ENCODE peak calls at places on chromosomes 7 and 10, in five cellular contexts. K is GM23248, J is lower lobe of right lung, B is caudate nucleus, E is GM23338. Q is an unnamed sample.

GRCh38 chr10:58322072-58322834 is 12.6 kb upstream of the UBE2D1 start:
- DNase-seq in K (no peak), E (no peak), B (no peak), J (no peak), Q (no peak)

GRCh38 chr10:58570307-58570723 is 57.6 kb downstream of the BICC1 start:
- DNase-seq in J (no peak), K (peak), B (no peak), E (no peak), Q (no peak)

GRCh38 chr7:69564454-69565417 is 33.5 kb upstream of the AUTS2 start:
- DNase-seq in J (no peak), B (peak), K (peak), E (no peak), Q (no peak)

GRCh38 chr10:104811166-104811565 is 170.1 kb downstream of the SORCS3 start:
- DNase-seq in B (no peak), J (no peak), K (no peak), E (no peak), Q (no peak)

GRCh38 chr7:24464846-24465245 is 108.4 kb upstream of the PALS2 start:
- DNase-seq in J (no peak), K (no peak), B (no peak), E (no peak), Q (no peak)

GRCh38 chr10:76125900-76126299 is 694.5 kb downstream of the LRMDA start:
- DNase-seq in J (no peak), K (no peak), B (no peak), E (peak), Q (no peak)

GRCh38 chr7:45197461-45197860 is 39.9 kb downstream of the RAMP3 start:
- DNase-seq in E (no peak), J (no peak), K (no peak), B (no peak), Q (no peak)

GRCh38 chr10:81018898-81019890 is 481.5 kb downstream of the SH2D4B start:
- DNase-seq in K (peak), B (no peak), E (peak), J (no peak), Q (no peak)

GRCh38 chr7:40843338-40844026 is 708.7 kb downstream of the SUGCT start:
- DNase-seq in B (no peak), J (no peak), K (peak), E (no peak), Q (no peak)

GRCh38 chr7:95780665-95781064 is 8.3 kb downstream of the DYNC1I1 start:
- DNase-seq in K (no peak), B (no peak), J (no peak), E (no peak), Q (no peak)

GRCh38 chr7:93574269-93574645 is 267 bp downstream of the CALCR start:
- DNase-seq in J (peak), B (no peak), K (no peak), E (peak), Q (no peak)

GRCh38 chr10:52757777-52758176 is 14.8 kb downstream of the MBL2 start:
- DNase-seq in B (no peak), E (no peak), K (peak), J (no peak), Q (no peak)

GRCh38 chr10:80170026-80170425 is 35.3 kb downstream of the ANXA11 start:
- DNase-seq in B (no peak), K (no peak), J (no peak), E (no peak), Q (no peak)

GRCh38 chr7:113289140-113289740 is 170.9 kb upstream of the SMIM30 start:
- DNase-seq in J (no peak), K (peak), B (no peak), E (peak), Q (no peak)

GRCh38 chr10:28839600-28840007 is 162.3 kb downstream of the BAMBI start:
- DNase-seq in J (no peak), K (no peak), B (no peak), E (no peak), Q (no peak)

GRCh38 chr10:69884686-69885085 is 83.0 kb downstream of the COL13A1 start:
- DNase-seq in J (no peak), B (no peak), E (no peak), K (no peak), Q (no peak)

GRCh38 chr7:149772821-149773425 is 465 bp downstream of the ZNF467 start:
- DNase-seq in B (no peak), E (peak), J (peak), K (peak), Q (peak)

GRCh38 chr10:52542891-52543290 is 228.8 kb downstream of the DKK1 start:
- DNase-seq in K (peak), E (no peak), B (no peak), J (no peak), Q (no peak)

GRCh38 chr10:100873081-100873824 is 39.5 kb upstream of the SLF2 start:
- DNase-seq in B (no peak), J (no peak), E (no peak), K (no peak), Q (no peak)

GRCh38 chr10:129274928-129275474 is 192.0 kb upstream of the MGMT start:
- DNase-seq in E (peak), B (no peak), K (no peak), J (no peak), Q (no peak)

GRCh38 chr7:74575083-74575803 is 82.3 kb upstream of the GTF2I start:
- DNase-seq in K (peak), E (no peak), J (no peak), B (no peak), Q (no peak)

GRCh38 chr10:112634096-112634830 is 187.2 kb downstream of the VTI1A start:
- DNase-seq in B (no peak), K (peak), E (no peak), J (no peak), Q (no peak)

GRCh38 chr7:140289804-140290203 is 108.5 kb downstream of the SLC37A3 start:
- DNase-seq in E (no peak), J (no peak), K (no peak), B (no peak), Q (no peak)

GRCh38 chr7:4249241-4249640 is 432.9 kb upstream of the FOXK1 start:
- DNase-seq in K (no peak), E (no peak), J (no peak), B (no peak), Q (no peak)

GRCh38 chr7:15764986-15765385 is 78.5 kb upstream of the MEOX2 start:
- DNase-seq in E (no peak), J (no peak), B (no peak), K (no peak), Q (no peak)

GRCh38 chr10:28677889-28678686 is 767 bp downstream of the BAMBI start:
- DNase-seq in K (peak), J (peak), B (peak), E (peak), Q (no peak)

GRCh38 chr10:124647421-124648130 is 96.6 kb downstream of the FAM53B start:
- DNase-seq in K (peak), E (no peak), J (peak), B (no peak), Q (peak)

GRCh38 chr10:124644771-124645170 is 99.4 kb downstream of the FAM53B start:
- DNase-seq in K (no peak), E (peak), B (no peak), J (no peak), Q (no peak)

GRCh38 chr10:124644281-124644680 is 99.9 kb downstream of the FAM53B start:
- DNase-seq in E (no peak), J (no peak), B (no peak), K (no peak), Q (no peak)

GRCh38 chr10:124646483-124647352 is 97.5 kb downstream of the FAM53B start:
- DNase-seq in E (no peak), J (peak), B (no peak), K (peak), Q (no peak)

GRCh38 chr10:124645496-124646095 is 98.6 kb downstream of the FAM53B start:
- DNase-seq in B (no peak), E (no peak), K (no peak), J (no peak), Q (no peak)
- H3K27ac ChIP-seq in B (peak), E (no peak), K (no peak), J (peak), Q (no peak)

DNA sequence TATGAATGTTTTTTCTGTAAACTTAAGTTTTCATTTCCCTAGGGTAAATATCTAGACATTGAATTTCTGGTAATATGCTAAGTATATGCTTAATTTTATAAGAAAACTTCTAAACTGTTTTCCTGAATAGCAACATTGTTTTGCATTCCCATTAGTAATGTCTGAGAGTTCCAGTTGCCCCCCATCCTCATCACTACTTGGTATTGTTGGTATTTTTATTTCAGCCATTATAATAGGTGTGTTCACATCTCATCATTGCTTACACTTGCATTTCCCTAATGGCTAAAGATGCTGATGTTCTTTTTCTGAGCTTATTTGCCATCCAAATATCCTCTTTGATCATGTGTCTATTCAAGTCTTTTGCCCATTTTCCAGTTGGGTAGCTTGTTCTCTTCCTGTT is 269.6 kb downstream of the KCNMA1 start:
- DNase-seq in E (no peak), B (no peak), J (no peak), K (no peak), Q (no peak)
- H3K27ac ChIP-seq in E (no peak), B (no peak), J (no peak), K (no peak), Q (no peak)

GRCh38 chr10:124539935-124540641 is 78.5 kb downstream of the LHPP start:
- DNase-seq in K (peak), J (peak), B (peak), E (peak), Q (peak)

GRCh38 chr10:124542336-124542735 is 80.7 kb downstream of the LHPP start:
- DNase-seq in J (no peak), K (no peak), E (no peak), B (no peak), Q (no peak)

GRCh38 chr10:124543146-124543545 is 81.5 kb downstream of the LHPP start:
- DNase-seq in J (no peak), E (no peak), K (no peak), B (no peak), Q (no peak)

GRCh38 chr10:124538669-124539068 is 77.0 kb downstream of the LHPP start:
- DNase-seq in B (no peak), J (no peak), E (no peak), K (no peak), Q (no peak)

GRCh38 chr10:124541076-124541903 is 79.7 kb downstream of the LHPP start:
- DNase-seq in K (no peak), J (no peak), B (no peak), E (no peak), Q (no peak)
- H3K27ac ChIP-seq in K (no peak), J (no peak), B (no peak), E (no peak), Q (no peak)

DNA sequence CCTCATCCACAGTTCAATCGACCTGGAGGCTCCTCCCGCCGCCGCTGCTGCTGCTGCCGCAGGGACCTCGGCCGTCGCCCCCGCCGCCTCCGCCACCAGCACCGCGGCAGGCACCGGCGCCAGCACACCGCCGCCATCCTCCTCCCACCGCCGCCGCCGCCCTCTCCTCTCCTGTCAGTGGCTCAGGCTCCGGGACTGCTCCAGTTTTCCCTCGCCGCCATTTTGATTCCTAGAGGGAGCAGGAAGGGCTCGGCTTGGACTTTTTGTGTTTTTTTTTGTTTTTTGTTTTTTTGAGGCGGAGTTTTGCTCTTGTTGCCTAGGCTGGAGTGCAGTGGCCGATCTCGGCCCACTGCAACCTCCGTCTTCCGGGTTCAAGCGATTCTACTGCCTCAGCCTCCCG is 3.0 kb upstream of the MCM10 start:
- DNase-seq in B (no peak), K (no peak), J (no peak), E (no peak), Q (no peak)
- H3K27ac ChIP-seq in B (no peak), K (no peak), J (no peak), E (no peak), Q (no peak)

GRCh38 chr7:55629051-55629677 is 56.9 kb upstream of the VOPP1 start:
- DNase-seq in E (no peak), B (no peak), J (no peak), K (no peak), Q (no peak)
- H3K27ac ChIP-seq in E (no peak), B (no peak), J (no peak), K (no peak), Q (no peak)

GRCh38 chr7:155746188-155746587 is 66.1 kb downstream of the SHH start:
- DNase-seq in E (no peak), K (no peak), J (no peak), B (no peak), Q (no peak)
- H3K27ac ChIP-seq in E (no peak), K (no peak), J (no peak), B (no peak), Q (no peak)

DNA sequence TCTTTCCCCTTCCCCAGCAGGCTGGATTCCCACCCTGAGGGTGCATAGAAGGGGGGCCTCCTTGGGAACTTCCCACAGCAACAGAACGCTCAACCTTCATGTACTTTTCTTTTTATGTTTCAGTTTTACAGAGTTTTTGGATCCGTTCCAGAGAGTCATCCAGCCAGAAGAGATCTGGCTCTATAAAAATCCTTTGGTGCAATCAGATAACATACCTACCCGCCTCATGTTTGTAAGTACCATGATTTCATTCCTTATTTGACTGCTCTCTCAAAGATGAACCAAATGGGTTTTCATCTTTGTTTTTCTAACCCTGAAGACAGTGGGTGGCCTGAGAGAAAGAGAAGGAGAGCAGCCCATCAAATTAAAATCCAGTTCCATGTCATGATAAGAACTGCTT is 46.7 kb downstream of the PLPP4 start:
- DNase-seq in K (no peak), J (no peak), E (no peak), B (no peak), Q (no peak)
- H3K27ac ChIP-seq in K (no peak), J (no peak), E (no peak), B (no peak), Q (no peak)

GRCh38 chr7:86949779-86950260 is 109.6 kb downstream of the ELAPOR2 start:
- DNase-seq in E (no peak), K (no peak), B (no peak), J (no peak), Q (no peak)
- H3K27ac ChIP-seq in E (no peak), K (no peak), B (no peak), J (no peak), Q (no peak)

Q was measured in CD4-positive, alpha-beta T cell.